ENCODE peak calls at places on chromosomes 11 and 22, in ten cellular contexts. One of them, this sample, is unnamed.

GRCh38 chr22:29205598-29206371 is at the start of gene EMID1:
- ATAC-seq in activated B cell treated with CpG ODN at 0.5 μM for 24 hours: no peak
- ATAC-seq in upper lobe of right lung: peak
- ATAC-seq in CD4-positive, CD25-positive, alpha-beta regulatory T cell: no peak
- ATAC-seq in RWPE2: peak
- ATAC-seq in right cardiac atrium: peak
- ATAC-seq in GM12878: peak
- ATAC-seq in Right ventricle myocardium inferior: no peak
- ATAC-seq in heart left ventricle: peak
- ATAC-seq in upper lobe of left lung: peak
- ATAC-seq in this sample: peak

GRCh38 chr11:68077617-68078592 is 39.1 kb downstream of the TCIRG1 start:
- ATAC-seq in heart left ventricle: peak
- ATAC-seq in CD4-positive, CD25-positive, alpha-beta regulatory T cell: no peak
- ATAC-seq in right cardiac atrium: peak
- ATAC-seq in GM12878: peak
- ATAC-seq in upper lobe of left lung: no peak
- ATAC-seq in RWPE2: no peak
- ATAC-seq in upper lobe of right lung: peak
- ATAC-seq in Right ventricle myocardium inferior: peak
- ATAC-seq in activated B cell treated with CpG ODN at 0.5 μM for 24 hours: peak
- ATAC-seq in this sample: no peak

GRCh38 chr11:67356867-67357561 is 3.7 kb upstream of the POLD4 start:
- ATAC-seq in heart left ventricle: no peak
- ATAC-seq in RWPE2: peak
- ATAC-seq in upper lobe of left lung: peak
- ATAC-seq in CD4-positive, CD25-positive, alpha-beta regulatory T cell: no peak
- ATAC-seq in upper lobe of right lung: peak
- ATAC-seq in activated B cell treated with CpG ODN at 0.5 μM for 24 hours: no peak
- ATAC-seq in GM12878: peak
- ATAC-seq in Right ventricle myocardium inferior: no peak
- ATAC-seq in right cardiac atrium: no peak
- ATAC-seq in this sample: no peak

GRCh38 chr11:86904001-86904400 is 51.2 kb downstream of the FZD4 start:
- ATAC-seq in Right ventricle myocardium inferior: no peak
- ATAC-seq in RWPE2: no peak
- ATAC-seq in CD4-positive, CD25-positive, alpha-beta regulatory T cell: no peak
- ATAC-seq in upper lobe of right lung: no peak
- ATAC-seq in heart left ventricle: no peak
- ATAC-seq in GM12878: no peak
- ATAC-seq in right cardiac atrium: no peak
- ATAC-seq in activated B cell treated with CpG ODN at 0.5 μM for 24 hours: no peak
- ATAC-seq in upper lobe of left lung: no peak
- ATAC-seq in this sample: no peak

GRCh38 chr22:37538590-37539357 is 19.6 kb upstream of the CARD10 start:
- ATAC-seq in GM12878: peak
- ATAC-seq in upper lobe of left lung: peak
- ATAC-seq in activated B cell treated with CpG ODN at 0.5 μM for 24 hours: peak
- ATAC-seq in upper lobe of right lung: peak
- ATAC-seq in right cardiac atrium: peak
- ATAC-seq in RWPE2: peak
- ATAC-seq in Right ventricle myocardium inferior: peak
- ATAC-seq in CD4-positive, CD25-positive, alpha-beta regulatory T cell: peak
- ATAC-seq in heart left ventricle: peak
- ATAC-seq in this sample: peak

GRCh38 chr22:50001388-50002231 is 11.0 kb downstream of the IL17REL start:
- ATAC-seq in activated B cell treated with CpG ODN at 0.5 μM for 24 hours: peak
- ATAC-seq in heart left ventricle: no peak
- ATAC-seq in Right ventricle myocardium inferior: no peak
- ATAC-seq in RWPE2: no peak
- ATAC-seq in upper lobe of right lung: no peak
- ATAC-seq in right cardiac atrium: no peak
- ATAC-seq in CD4-positive, CD25-positive, alpha-beta regulatory T cell: no peak
- ATAC-seq in GM12878: peak
- ATAC-seq in upper lobe of left lung: no peak
- ATAC-seq in this sample: no peak

GRCh38 chr11:116929393-116930090 is 92.1 kb upstream of the APOA1 start:
- ATAC-seq in Right ventricle myocardium inferior: peak
- ATAC-seq in upper lobe of left lung: peak
- ATAC-seq in heart left ventricle: peak
- ATAC-seq in RWPE2: no peak
- ATAC-seq in upper lobe of right lung: no peak
- ATAC-seq in activated B cell treated with CpG ODN at 0.5 μM for 24 hours: no peak
- ATAC-seq in CD4-positive, CD25-positive, alpha-beta regulatory T cell: no peak
- ATAC-seq in GM12878: no peak
- ATAC-seq in right cardiac atrium: peak
- ATAC-seq in this sample: no peak

GRCh38 chr22:29074276-29074625 is 1.4 kb downstream of the KREMEN1 start:
- ATAC-seq in Right ventricle myocardium inferior: no peak
- ATAC-seq in RWPE2: no peak
- ATAC-seq in activated B cell treated with CpG ODN at 0.5 μM for 24 hours: no peak
- ATAC-seq in heart left ventricle: no peak
- ATAC-seq in CD4-positive, CD25-positive, alpha-beta regulatory T cell: no peak
- ATAC-seq in upper lobe of right lung: no peak
- ATAC-seq in upper lobe of left lung: peak
- ATAC-seq in right cardiac atrium: peak
- ATAC-seq in GM12878: no peak
- ATAC-seq in this sample: no peak

GRCh38 chr11:39681428-39681827 is 1778.0 kb downstream of the LRRC4C start:
- ATAC-seq in activated B cell treated with CpG ODN at 0.5 μM for 24 hours: no peak
- ATAC-seq in heart left ventricle: no peak
- ATAC-seq in upper lobe of left lung: no peak
- ATAC-seq in Right ventricle myocardium inferior: no peak
- ATAC-seq in RWPE2: no peak
- ATAC-seq in upper lobe of right lung: no peak
- ATAC-seq in CD4-positive, CD25-positive, alpha-beta regulatory T cell: no peak
- ATAC-seq in GM12878: no peak
- ATAC-seq in right cardiac atrium: no peak
- ATAC-seq in this sample: no peak

GRCh38 chr11:63829823-63830489 is 9.0 kb upstream of the MARK2 start:
- ATAC-seq in RWPE2: peak
- ATAC-seq in GM12878: peak
- ATAC-seq in upper lobe of left lung: no peak
- ATAC-seq in upper lobe of right lung: peak
- ATAC-seq in activated B cell treated with CpG ODN at 0.5 μM for 24 hours: no peak
- ATAC-seq in heart left ventricle: peak
- ATAC-seq in right cardiac atrium: peak
- ATAC-seq in Right ventricle myocardium inferior: peak
- ATAC-seq in CD4-positive, CD25-positive, alpha-beta regulatory T cell: peak
- ATAC-seq in this sample: no peak

GRCh38 chr11:47464479-47464878 is 15.5 kb upstream of the RAPSN start:
- ATAC-seq in CD4-positive, CD25-positive, alpha-beta regulatory T cell: no peak
- ATAC-seq in right cardiac atrium: no peak
- ATAC-seq in RWPE2: no peak
- ATAC-seq in heart left ventricle: no peak
- ATAC-seq in upper lobe of left lung: no peak
- ATAC-seq in Right ventricle myocardium inferior: no peak
- ATAC-seq in upper lobe of right lung: no peak
- ATAC-seq in activated B cell treated with CpG ODN at 0.5 μM for 24 hours: no peak
- ATAC-seq in GM12878: no peak
- ATAC-seq in this sample: no peak

GRCh38 chr11:721913-722811 is 16.1 kb downstream of the EPS8L2 start:
- ATAC-seq in Right ventricle myocardium inferior: no peak
- ATAC-seq in right cardiac atrium: no peak
- ATAC-seq in CD4-positive, CD25-positive, alpha-beta regulatory T cell: peak
- ATAC-seq in heart left ventricle: no peak
- ATAC-seq in RWPE2: no peak
- ATAC-seq in upper lobe of left lung: peak
- ATAC-seq in GM12878: peak
- ATAC-seq in upper lobe of right lung: peak
- ATAC-seq in activated B cell treated with CpG ODN at 0.5 μM for 24 hours: peak
- ATAC-seq in this sample: no peak

GRCh38 chr11:130144129-130144528 is 15.5 kb upstream of the ST14 start:
- ATAC-seq in upper lobe of left lung: no peak
- ATAC-seq in heart left ventricle: no peak
- ATAC-seq in right cardiac atrium: no peak
- ATAC-seq in RWPE2: no peak
- ATAC-seq in activated B cell treated with CpG ODN at 0.5 μM for 24 hours: no peak
- ATAC-seq in GM12878: no peak
- ATAC-seq in upper lobe of right lung: no peak
- ATAC-seq in Right ventricle myocardium inferior: no peak
- ATAC-seq in CD4-positive, CD25-positive, alpha-beta regulatory T cell: no peak
- ATAC-seq in this sample: no peak

GRCh38 chr11:2120359-2121100 is 18.7 kb downstream of the IGF2 start:
- ATAC-seq in Right ventricle myocardium inferior: no peak
- ATAC-seq in activated B cell treated with CpG ODN at 0.5 μM for 24 hours: no peak
- ATAC-seq in CD4-positive, CD25-positive, alpha-beta regulatory T cell: no peak
- ATAC-seq in RWPE2: no peak
- ATAC-seq in upper lobe of left lung: no peak
- ATAC-seq in right cardiac atrium: no peak
- ATAC-seq in heart left ventricle: no peak
- ATAC-seq in upper lobe of right lung: no peak
- ATAC-seq in GM12878: no peak
- ATAC-seq in this sample: no peak

GRCh38 chr11:123751777-123752176 is 2.5 kb downstream of the OR6X1 start:
- ATAC-seq in upper lobe of right lung: peak
- ATAC-seq in GM12878: no peak
- ATAC-seq in CD4-positive, CD25-positive, alpha-beta regulatory T cell: no peak
- ATAC-seq in right cardiac atrium: no peak
- ATAC-seq in upper lobe of left lung: no peak
- ATAC-seq in RWPE2: no peak
- ATAC-seq in Right ventricle myocardium inferior: no peak
- ATAC-seq in heart left ventricle: no peak
- ATAC-seq in activated B cell treated with CpG ODN at 0.5 μM for 24 hours: no peak
- ATAC-seq in this sample: no peak

GRCh38 chr11:75851203-75851602 is 36.2 kb downstream of the UVRAG start:
- ATAC-seq in heart left ventricle: peak
- ATAC-seq in upper lobe of right lung: no peak
- ATAC-seq in RWPE2: no peak
- ATAC-seq in activated B cell treated with CpG ODN at 0.5 μM for 24 hours: no peak
- ATAC-seq in GM12878: no peak
- ATAC-seq in CD4-positive, CD25-positive, alpha-beta regulatory T cell: no peak
- ATAC-seq in Right ventricle myocardium inferior: peak
- ATAC-seq in upper lobe of left lung: peak
- ATAC-seq in right cardiac atrium: peak
- ATAC-seq in this sample: no peak